ENCODE peak calls at places on chromosomes 2 and 18, in four cellular contexts. B is uterus, M is heart left ventricle, Z is stomach. U is an unnamed sample.

GRCh38 chr2:71672011-71672639 is 218.8 kb downstream of the DYSF start:
- DNase-seq in M (no peak), Z (no peak), B (no peak), U (no peak)

GRCh38 chr2:125405816-125406215 is 1250.1 kb upstream of the GYPC start:
- DNase-seq in M (no peak), Z (no peak), B (no peak), U (no peak)

GRCh38 chr2:47803770-47804169 is 20.8 kb downstream of the MSH6 start:
- DNase-seq in B (no peak), M (no peak), Z (no peak), U (no peak)

GRCh38 chr2:175003875-175004729 is 1.1 kb downstream of the CHN1 start:
- DNase-seq in B (no peak), Z (no peak), M (peak), U (no peak)

GRCh38 chr18:36314098-36314497 is 16.6 kb downstream of the FHOD3 start:
- DNase-seq in Z (no peak), B (no peak), M (no peak), U (no peak)

GRCh38 chr2:66434679-66435548 is at the start of gene MEIS1:
- DNase-seq in B (peak), Z (peak), M (peak), U (peak)

GRCh38 chr2:201470821-201471731 is 19.5 kb downstream of the STRADB start:
- DNase-seq in Z (no peak), M (peak), B (no peak), U (no peak)

GRCh38 chr2:133264951-133265949 is 303.0 kb downstream of the NCKAP5 start:
- DNase-seq in M (peak), B (no peak), Z (peak), U (no peak)

GRCh38 chr18:22637787-22638186 is 220.1 kb upstream of the CTAGE1 start:
- DNase-seq in B (no peak), M (no peak), Z (no peak), U (no peak)

GRCh38 chr2:158931577-158931976 is 36.9 kb upstream of the TANC1 start:
- DNase-seq in Z (no peak), M (no peak), B (no peak), U (no peak)

GRCh38 chr18:75100832-75101630 is 107.9 kb downstream of the PTGR3 start:
- DNase-seq in Z (peak), M (no peak), B (no peak), U (no peak)

GRCh38 chr2:20665261-20666113 is 1.5 kb upstream of the GDF7 start:
- DNase-seq in Z (no peak), M (no peak), B (no peak), U (no peak)

GRCh38 chr2:43484323-43484930 is 111.4 kb downstream of the THADA start:
- DNase-seq in M (no peak), B (no peak), Z (no peak), U (no peak)

GRCh38 chr2:75559633-75560021 is 1.1 kb downstream of the EVA1A start:
- DNase-seq in Z (no peak), B (no peak), M (no peak), U (no peak)

GRCh38 chr2:169476459-169476858 is 2.8 kb upstream of the BBS5 start:
- DNase-seq in M (no peak), B (no peak), Z (no peak), U (no peak)

GRCh38 chr2:136131961-136132839 is 14.3 kb upstream of the CXCR4 start:
- DNase-seq in M (no peak), B (no peak), Z (peak), U (no peak)
- TF ChIP-seq POLR2A in M (no peak), B (no peak), Z (no peak), U (no peak)

GRCh38 chr2:112481050-112481527 is 867 bp upstream of the TTL start:
- DNase-seq in Z (peak), M (peak), B (peak), U (peak)

GRCh38 chr2:112480540-112481049 is 1.4 kb upstream of the TTL start:
- DNase-seq in M (no peak), Z (no peak), B (no peak), U (no peak)

GRCh38 chr2:112482309-112483046 is 522 bp downstream of the TTL start:
- DNase-seq in Z (no peak), M (peak), B (peak), U (no peak)

GRCh38 chr2:112483047-112483473 is 1.1 kb downstream of the TTL start:
- DNase-seq in Z (no peak), B (no peak), M (no peak), U (no peak)

DNA sequence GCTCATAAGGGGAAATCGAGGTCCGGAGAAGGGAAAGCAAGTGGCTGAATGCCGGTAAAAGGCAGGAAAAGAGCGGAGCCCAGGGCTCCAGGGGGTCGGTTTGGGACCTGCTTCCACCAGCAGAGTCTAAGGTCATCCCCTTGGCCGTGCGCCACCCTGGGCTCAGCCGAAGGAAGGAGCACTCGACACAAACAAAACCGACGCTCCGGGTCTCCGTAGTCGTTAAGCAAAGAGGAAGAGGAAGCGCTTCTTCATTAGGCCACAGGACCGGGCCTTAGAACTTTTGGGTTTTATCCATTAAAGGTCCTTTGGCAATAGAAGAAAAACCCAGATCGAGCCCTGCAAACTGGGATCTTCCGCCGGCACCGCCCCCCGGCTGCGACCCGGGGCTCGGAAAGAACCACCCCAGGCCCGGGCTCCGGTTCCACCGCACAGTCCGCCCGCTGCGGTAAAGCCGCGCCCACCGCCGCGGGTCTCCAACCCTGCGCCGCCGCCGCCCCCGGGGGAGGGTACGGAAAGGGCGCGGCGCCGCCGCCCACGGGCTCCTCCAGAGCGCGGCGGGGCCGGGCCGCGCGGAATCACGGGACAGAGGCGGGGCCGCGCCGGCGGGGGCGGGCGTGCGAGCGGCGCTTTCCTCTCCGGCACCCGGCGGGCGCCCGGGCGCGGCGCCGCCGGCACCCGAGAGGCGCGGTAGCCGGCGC is at the start of gene TTL:
- DNase-seq in Z (peak), M (peak), B (peak), U (peak)
- TF ChIP-seq POLR2A in Z (no peak), M (no peak), B (peak), U (no peak)

DNA sequence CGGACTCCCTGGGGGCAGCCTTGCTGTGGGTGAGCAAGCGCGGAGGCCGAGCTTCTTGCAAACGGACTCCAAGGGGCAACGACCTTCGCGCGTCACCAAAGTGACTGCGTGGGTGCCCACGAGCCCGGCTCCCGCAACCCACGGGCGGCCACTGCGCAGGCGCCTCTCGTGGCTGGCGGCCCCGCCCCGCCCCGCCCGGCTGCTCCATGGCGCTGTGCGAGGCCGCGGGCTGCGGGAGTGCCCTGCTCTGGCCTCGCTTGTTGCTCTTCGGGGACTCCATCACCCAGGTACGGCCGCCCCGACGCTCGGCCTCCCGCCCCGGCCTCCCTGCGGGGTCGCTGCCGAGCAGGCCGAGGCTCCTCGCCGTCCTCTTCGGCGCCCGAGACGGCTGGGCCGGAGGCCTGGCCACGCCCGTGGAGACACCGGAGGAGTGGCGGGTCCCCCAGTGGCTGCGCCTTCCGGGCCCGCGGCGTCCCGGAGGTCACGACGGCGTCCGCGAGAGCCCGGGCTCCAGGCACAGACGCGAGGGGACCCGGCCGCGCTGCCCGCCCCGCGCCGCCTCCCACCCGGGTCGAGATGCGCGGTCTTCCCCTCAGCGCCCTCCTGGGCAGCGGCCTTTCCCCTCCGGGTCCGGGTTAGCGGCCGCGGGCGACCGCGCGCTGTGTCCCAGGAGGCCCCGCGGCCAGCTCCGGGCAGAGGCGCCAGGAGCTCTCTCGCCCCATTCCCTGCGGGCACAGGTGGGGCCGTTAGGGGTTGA is at the start of gene IAH1:
- DNase-seq in M (peak), Z (peak), B (peak), U (peak)
- TF ChIP-seq POLR2A in M (no peak), Z (no peak), B (no peak), U (no peak)

GRCh38 chr18:8990276-8991031 is 112.0 kb upstream of the NDUFV2 start:
- DNase-seq in Z (peak), M (peak), B (no peak), U (peak)
- TF ChIP-seq POLR2A in Z (no peak), M (no peak), B (no peak), U (no peak)

GRCh38 chr2:28165087-28165652 is 227.5 kb upstream of the FOSL2 start:
- DNase-seq in B (no peak), M (no peak), Z (no peak), U (no peak)
- TF ChIP-seq POLR2A in B (no peak), M (no peak), Z (no peak), U (no peak)

GRCh38 chr2:74481432-74481831 is 1.4 kb downstream of the CCDC142 start:
- DNase-seq in M (no peak), Z (no peak), B (no peak), U (no peak)

GRCh38 chr2:74488643-74489481 is 6.0 kb downstream of the TTC31 start:
- DNase-seq in M (no peak), B (no peak), Z (no peak), U (no peak)

GRCh38 chr2:74481961-74482800 is 617 bp downstream of the CCDC142 start:
- DNase-seq in B (no peak), Z (no peak), M (no peak), U (no peak)

GRCh38 chr2:74486141-74486540 is 3.3 kb downstream of the TTC31 start:
- DNase-seq in Z (no peak), M (no peak), B (no peak), U (no peak)

GRCh38 chr2:74482801-74483674 is at the start of the genes CCDC142 and TTC31:
- DNase-seq in M (peak), Z (peak), B (peak), U (peak)
- TF ChIP-seq POLR2A in M (no peak), Z (no peak), B (no peak), U (no peak)

U was measured in breast epithelium.